ENCODE peak calls at places on chromosomes 13 and 19, in nine cellular contexts. B is pancreas, W is fibroblast of lung, Q is left ventricle myocardium inferior, U is PC-3, P is Peyer's patch, A is neural crest cell, Z is uterus, X is stomach. J is an unnamed sample.

GRCh38 chr19:7238091-7238490 is 56.1 kb downstream of the INSR start:
- DNase-seq in B (no peak), W (no peak), Q (no peak), U (no peak), P (no peak), A (no peak), Z (no peak), X (no peak), J (no peak)

GRCh38 chr19:29482855-29483640 is 42.7 kb upstream of the VSTM2B start:
- DNase-seq in B (no peak), W (no peak), Q (no peak), U (no peak), P (no peak), A (no peak), Z (no peak), X (no peak), J (no peak)

GRCh38 chr19:35130761-35131720 is 3.8 kb downstream of the LGI4 start:
- DNase-seq in B (no peak), W (no peak), Q (no peak), U (no peak), P (peak), A (no peak), Z (no peak), X (no peak), J (no peak)

GRCh38 chr13:111184685-111185401 is 69.7 kb downstream of the ARHGEF7 start:
- DNase-seq in B (no peak), W (no peak), Q (no peak), U (no peak), P (peak), A (no peak), Z (no peak), X (no peak), J (peak)

GRCh38 chr13:20118268-20119140 is 42.3 kb downstream of the GJA3 start:
- DNase-seq in B (peak), W (peak), Q (peak), U (peak), P (peak), A (peak), Z (peak), X (peak), J (peak)

GRCh38 chr13:21583496-21583895 is 20.5 kb downstream of the MICU2 start:
- DNase-seq in B (no peak), W (peak), Q (no peak), U (no peak), P (no peak), A (no peak), Z (no peak), X (no peak), J (no peak)

GRCh38 chr19:8366961-8367326 is 3.0 kb downstream of the ANGPTL4 start:
- DNase-seq in B (no peak), W (peak), Q (no peak), U (no peak), P (peak), A (no peak), Z (peak), X (no peak), J (no peak)

GRCh38 chr19:6217752-6218403 is 61.9 kb downstream of the MLLT1 start:
- DNase-seq in B (no peak), W (no peak), Q (no peak), U (no peak), P (no peak), A (no peak), Z (no peak), X (no peak), J (no peak)

GRCh38 chr19:11339254-11340098 is at the start of gene RAB3D:
- DNase-seq in B (peak), W (peak), Q (peak), U (peak), P (peak), A (peak), Z (peak), X (peak), J (peak)

DNA sequence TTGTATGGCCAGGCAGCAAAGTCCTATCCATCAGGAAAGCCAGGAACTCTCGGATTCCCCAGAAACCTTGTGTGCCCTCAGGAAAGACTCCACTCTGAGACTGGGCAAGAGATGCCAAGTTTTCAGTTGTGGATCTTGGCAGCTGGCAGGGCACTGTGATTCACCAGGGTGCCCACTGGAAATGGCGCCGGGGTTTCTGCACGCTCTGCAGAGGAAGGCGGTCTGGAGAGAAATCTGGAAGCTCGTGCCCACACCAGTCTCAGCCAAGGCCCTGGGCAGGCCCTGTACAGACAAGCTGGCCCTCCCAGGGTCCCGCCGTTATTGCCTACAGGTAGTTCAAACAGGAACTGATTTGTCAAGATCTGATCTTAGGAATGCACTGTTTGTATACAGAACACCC is 4.9 kb downstream of the NAPA start:
- DNase-seq in B (peak), W (no peak), Q (no peak), U (peak), P (no peak), A (no peak), Z (no peak), X (peak), J (no peak)
- TF ChIP-seq CTCF in B (no peak), W (no peak), Q (no peak), U (no peak), P (no peak), A (no peak), Z (no peak), X (no peak), J (no peak)

DNA sequence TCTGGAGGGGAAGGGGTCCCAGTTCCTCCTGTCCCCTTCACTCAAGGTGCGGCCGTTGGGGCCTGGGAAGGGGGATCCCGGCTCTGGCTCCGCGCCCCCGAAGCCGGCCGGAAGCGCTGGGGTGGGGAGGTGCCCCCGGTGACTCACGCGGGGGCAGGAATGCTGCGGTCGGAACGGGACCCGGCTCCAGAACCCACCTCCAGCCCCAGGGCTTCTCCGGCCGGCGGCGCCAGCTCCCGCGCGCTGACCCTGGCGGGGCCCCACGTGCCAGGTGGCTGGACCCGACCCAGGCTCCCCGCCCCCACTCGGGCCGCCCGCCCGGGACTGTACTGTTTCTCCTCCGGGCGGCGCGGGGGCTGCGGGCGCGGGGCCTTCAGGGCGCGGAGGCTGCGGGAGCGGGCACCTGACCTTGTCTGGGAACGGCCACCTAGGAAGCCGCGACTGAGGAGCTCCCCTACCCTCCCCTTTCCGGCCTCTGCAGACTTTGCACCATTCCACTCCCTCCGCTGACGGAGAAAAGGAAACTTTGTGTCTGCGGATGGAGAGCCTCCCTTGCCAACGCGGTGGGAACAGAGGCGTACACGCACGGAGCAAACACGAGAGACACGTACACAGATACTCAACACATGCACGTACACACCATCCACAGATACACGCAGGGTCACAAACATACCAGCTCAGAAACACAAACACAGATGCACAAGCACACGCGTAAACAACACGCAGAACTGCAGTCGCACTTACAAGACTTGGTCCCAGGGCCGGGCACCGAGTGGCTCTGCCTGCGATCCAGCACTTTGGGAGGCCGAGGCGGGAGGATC is 7.2 kb downstream of the AXL start:
- DNase-seq in B (peak), W (peak), Q (peak), U (peak), P (peak), A (peak), Z (peak), X (peak), J (no peak)
- TF ChIP-seq CTCF in B (no peak), W (peak), Q (peak), U (no peak), P (no peak), A (peak), Z (peak), X (no peak), J (no peak)

DNA sequence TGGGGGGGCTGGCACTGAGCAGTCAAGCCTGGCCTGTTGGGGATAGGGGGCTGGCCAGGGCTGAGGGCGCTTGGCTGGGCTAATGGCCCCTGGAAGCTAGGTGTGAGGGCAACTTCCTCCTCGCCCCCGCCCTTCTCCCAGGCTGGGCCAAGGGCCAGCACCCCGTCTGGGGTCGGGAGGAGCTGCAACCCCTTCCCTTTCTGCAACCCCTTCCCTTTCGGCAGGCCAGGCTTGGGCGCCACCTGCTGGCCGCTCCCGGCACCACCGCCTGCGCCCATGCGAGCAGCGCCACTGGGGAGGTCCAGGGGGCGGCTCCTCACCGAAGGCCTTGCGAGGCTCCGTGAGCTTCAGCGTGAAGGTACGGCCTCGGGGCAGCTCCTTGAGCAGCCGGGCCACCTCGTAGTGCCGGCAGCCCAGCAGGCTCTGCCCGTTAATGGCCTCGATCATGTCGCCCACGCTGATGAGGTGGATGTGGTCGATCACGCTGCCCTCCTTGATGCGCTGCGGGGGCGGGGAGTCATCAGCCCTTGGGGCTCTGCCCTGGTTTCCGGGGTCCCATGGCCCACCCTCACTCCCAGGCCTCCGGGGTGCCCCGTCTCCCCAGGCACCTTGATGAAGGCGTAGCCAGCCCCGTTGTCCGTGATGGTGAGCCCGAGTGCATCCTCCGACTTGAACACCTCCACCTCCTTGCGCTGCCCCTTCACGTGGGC is 5.0 kb upstream of the PTGER1 start:
- DNase-seq in B (peak), W (peak), Q (peak), U (peak), P (peak), A (peak), Z (no peak), X (peak), J (peak)
- TF ChIP-seq CTCF in B (peak), W (peak), Q (peak), U (peak), P (peak), A (peak), Z (peak), X (peak), J (peak)

GRCh38 chr19:49664171-49665070 is 1.2 kb downstream of the IRF3 start:
- DNase-seq in B (peak), W (peak), Q (peak), U (peak), P (peak), A (peak), Z (peak), X (peak), J (peak)
- TF ChIP-seq CTCF in B (no peak), W (no peak), Q (peak), U (no peak), P (no peak), A (no peak), Z (peak), X (no peak), J (no peak)

DNA sequence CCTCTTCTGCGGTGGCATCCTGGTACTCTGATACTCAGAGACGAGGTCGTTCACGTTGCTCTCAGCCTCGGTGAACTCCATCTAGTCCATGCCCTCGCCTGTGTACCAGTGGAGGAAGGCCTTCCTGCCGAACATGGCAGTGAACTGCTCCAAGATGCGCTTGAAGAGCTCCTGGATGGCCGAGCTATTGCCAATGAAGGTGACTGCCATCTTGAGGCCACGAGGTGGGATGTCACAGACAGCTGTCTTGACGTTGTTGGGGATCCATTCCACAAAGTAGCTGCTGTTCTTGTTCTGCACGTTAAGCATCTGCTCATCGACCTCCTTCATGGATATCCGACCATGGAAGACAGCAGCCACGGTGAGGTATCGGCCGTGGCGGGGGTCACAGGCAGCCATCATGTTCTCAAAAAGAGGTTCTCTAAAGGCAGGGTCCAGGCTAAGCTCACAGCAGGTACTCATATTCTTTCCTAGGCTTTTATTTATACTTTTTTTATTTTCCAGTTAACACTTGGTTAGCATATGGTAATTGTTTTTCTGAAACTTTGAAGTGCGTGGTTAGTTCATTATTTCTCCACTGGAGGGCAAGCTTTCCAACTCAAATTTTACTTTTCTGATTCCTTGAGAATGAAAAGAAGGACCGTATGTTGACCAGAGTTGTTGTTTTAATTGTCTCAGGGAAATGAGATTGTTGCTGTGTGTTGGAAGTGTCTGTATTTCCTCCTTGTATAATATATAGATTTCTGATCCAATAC is 72.4 kb upstream of the RGCC start:
- DNase-seq in B (no peak), W (peak), Q (no peak), U (peak), P (no peak), A (no peak), Z (no peak), X (no peak), J (no peak)
- TF ChIP-seq CTCF in B (no peak), W (no peak), Q (peak), U (peak), P (peak), A (peak), Z (no peak), X (peak), J (peak)

GRCh38 chr19:12789904-12790619 is 1.2 kb upstream of the JUNB start:
- DNase-seq in B (peak), W (peak), Q (peak), U (peak), P (peak), A (peak), Z (peak), X (peak), J (peak)

GRCh38 chr19:12792853-12793289 is 1.6 kb downstream of the JUNB start:
- DNase-seq in B (no peak), W (no peak), Q (no peak), U (peak), P (no peak), A (no peak), Z (no peak), X (no peak), J (no peak)

GRCh38 chr19:12790628-12791344 is 500 bp upstream of the JUNB start:
- DNase-seq in B (no peak), W (no peak), Q (no peak), U (peak), P (no peak), A (no peak), Z (no peak), X (no peak), J (no peak)

GRCh38 chr19:12792048-12792852 is 964 bp downstream of the JUNB start:
- DNase-seq in B (peak), W (peak), Q (peak), U (peak), P (peak), A (peak), Z (peak), X (peak), J (peak)

DNA sequence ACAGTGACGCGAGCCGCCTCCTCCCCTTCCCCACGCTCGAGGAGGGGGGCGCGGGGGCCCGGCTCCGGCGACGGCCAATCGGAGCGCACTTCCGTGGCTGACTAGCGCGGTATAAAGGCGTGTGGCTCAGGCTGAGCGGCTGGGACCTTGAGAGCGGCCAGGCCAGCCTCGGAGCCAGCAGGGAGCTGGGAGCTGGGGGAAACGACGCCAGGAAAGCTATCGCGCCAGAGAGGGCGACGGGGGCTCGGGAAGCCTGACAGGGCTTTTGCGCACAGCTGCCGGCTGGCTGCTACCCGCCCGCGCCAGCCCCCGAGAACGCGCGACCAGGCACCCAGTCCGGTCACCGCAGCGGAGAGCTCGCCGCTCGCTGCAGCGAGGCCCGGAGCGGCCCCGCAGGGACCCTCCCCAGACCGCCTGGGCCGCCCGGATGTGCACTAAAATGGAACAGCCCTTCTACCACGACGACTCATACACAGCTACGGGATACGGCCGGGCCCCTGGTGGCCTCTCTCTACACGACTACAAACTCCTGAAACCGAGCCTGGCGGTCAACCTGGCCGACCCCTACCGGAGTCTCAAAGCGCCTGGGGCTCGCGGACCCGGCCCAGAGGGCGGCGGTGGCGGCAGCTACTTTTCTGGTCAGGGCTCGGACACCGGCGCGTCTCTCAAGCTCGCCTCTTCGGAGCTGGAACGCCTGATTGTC is at the start of gene JUNB:
- DNase-seq in B (peak), W (peak), Q (peak), U (peak), P (peak), A (peak), Z (peak), X (peak), J (peak)
- TF ChIP-seq CTCF in B (no peak), W (no peak), Q (peak), U (no peak), P (no peak), A (peak), Z (no peak), X (no peak), J (no peak)

GRCh38 chr13:84917252-84917878 is 881.9 kb downstream of the SLITRK6 start:
- DNase-seq in B (no peak), W (peak), Q (no peak), U (peak), P (no peak), A (no peak), Z (no peak), X (no peak), J (peak)
- TF ChIP-seq CTCF in B (no peak), W (no peak), Q (peak), U (peak), P (no peak), A (peak), Z (no peak), X (no peak), J (peak)

GRCh38 chr13:98672947-98673545 is 79.4 kb downstream of the SLC15A1 start:
- DNase-seq in B (peak), W (peak), Q (peak), U (peak), P (peak), A (peak), Z (peak), X (peak), J (peak)
- TF ChIP-seq CTCF in B (peak), W (peak), Q (peak), U (peak), P (peak), A (peak), Z (peak), X (peak), J (peak)

GRCh38 chr13:51764184-51765141 is 39.5 kb downstream of the DHRS12 start:
- DNase-seq in B (peak), W (peak), Q (peak), U (peak), P (peak), A (no peak), Z (peak), X (peak), J (peak)
- TF ChIP-seq CTCF in B (no peak), W (no peak), Q (peak), U (no peak), P (no peak), A (no peak), Z (no peak), X (no peak), J (no peak)